ENCODE peak calls at places on chromosomes 2 and 18, in eight cellular contexts. Y is neuronal stem cell; J is T-helper 9 cell; Z is activated CD4-positive, CD25-positive, alpha-beta regulatory T cell; O is GM20000; K is NCI-H1105 treated with DMSO at 0.1 percent for 48 hours; T is NCI-H1417 treated with DMSO at 0.1 percent for 48 hours; A is GDM1. R is an unnamed sample.

GRCh38 chr2:58918138-58918537 is 677.0 kb upstream of the FANCL start:
- DNase-seq in Y (peak), J (no peak), Z (no peak), O (no peak), K (no peak), T (no peak), A (no peak), R (no peak)

GRCh38 chr2:47222813-47223564 is 67.9 kb upstream of the STPG4 start:
- DNase-seq in Y (no peak), J (no peak), Z (no peak), O (no peak), K (no peak), T (no peak), A (no peak), R (no peak)

GRCh38 chr2:197092431-197092830 is 165.9 kb upstream of the PGAP1 start:
- DNase-seq in Y (no peak), J (no peak), Z (no peak), O (no peak), K (peak), T (no peak), A (no peak), R (no peak)

GRCh38 chr2:180663016-180663471 is 317.4 kb upstream of the UBE2E3 start:
- DNase-seq in Y (no peak), J (no peak), Z (no peak), O (no peak), K (no peak), T (no peak), A (no peak), R (no peak)

GRCh38 chr2:150732064-150732463 is 244.6 kb upstream of the RND3 start:
- DNase-seq in Y (no peak), J (no peak), Z (no peak), O (no peak), K (no peak), T (no peak), A (no peak), R (no peak)

GRCh38 chr2:226649871-226650660 is 149.6 kb downstream of the IRS1 start:
- DNase-seq in Y (peak), J (peak), Z (no peak), O (peak), K (peak), T (no peak), A (peak), R (no peak)

GRCh38 chr18:33210575-33211189 is 229.8 kb downstream of the CCDC178 start:
- DNase-seq in Y (no peak), J (no peak), Z (no peak), O (peak), K (peak), T (peak), A (no peak), R (no peak)

GRCh38 chr2:212832211-212833195 is 293.9 kb upstream of the ERBB4 start:
- DNase-seq in Y (no peak), J (no peak), Z (no peak), O (peak), K (no peak), T (no peak), A (no peak), R (no peak)

GRCh38 chr2:128309341-128310093 is 9.2 kb downstream of the HS6ST1 start:
- DNase-seq in Y (peak), J (no peak), Z (no peak), O (no peak), K (peak), T (peak), A (no peak), R (no peak)

GRCh38 chr2:10862330-10862729 is 49.4 kb upstream of the KCNF1 start:
- DNase-seq in Y (no peak), J (no peak), Z (no peak), O (no peak), K (no peak), T (no peak), A (no peak), R (no peak)

GRCh38 chr2:112216158-112216557 is 38.7 kb downstream of the ZC3H8 start:
- DNase-seq in Y (no peak), J (no peak), Z (no peak), O (no peak), K (peak), T (no peak), A (no peak), R (no peak)

GRCh38 chr2:1704606-1705556 is 39.4 kb downstream of the PXDN start:
- DNase-seq in Y (no peak), J (no peak), Z (no peak), O (no peak), K (no peak), T (no peak), A (no peak), R (peak)

GRCh38 chr2:127117603-127118002 is 10.6 kb upstream of the BIN1 start:
- DNase-seq in Y (no peak), J (no peak), Z (no peak), O (no peak), K (no peak), T (no peak), A (no peak), R (no peak)